ENCODE peak calls at places on chromosomes 4 and X, in nine cellular contexts. R is lower lobe of right lung, N is PC-9, O is WTC11, C is nephron progenitor cell, B is WERI-Rb-1, W is fibroblast of lung, U is thoracic aorta, S is SK-N-SH. A is an unnamed sample.

GRCh38 chr4:5626916-5627315 is 81.4 kb downstream of the EVC2 start:
- DNase-seq in R (no peak), N (no peak), O (no peak), C (no peak), B (no peak), W (no peak), U (no peak), S (no peak), A (no peak)

GRCh38 chr4:73822389-73822788 is 14.1 kb upstream of the CXCL6 start:
- DNase-seq in R (no peak), N (no peak), O (no peak), C (no peak), B (no peak), W (peak; percentile 41), U (no peak), S (no peak), A (no peak)

GRCh38 chrX:20029728-20030127 is 38.9 kb upstream of the BCLAF3 start:
- DNase-seq in R (no peak), N (peak; percentile 53), O (no peak), C (no peak), B (no peak), W (no peak), U (no peak), S (no peak), A (no peak)

GRCh38 chr4:80312124-80312523 is 23.4 kb upstream of the CFAP299 start:
- DNase-seq in R (no peak), N (no peak), O (no peak), C (no peak), B (no peak), W (no peak), U (no peak), S (no peak), A (no peak)

GRCh38 chr4:85722806-85723205 is 247.9 kb downstream of the ARHGAP24 start:
- DNase-seq in R (no peak), N (no peak), O (no peak), C (no peak), B (no peak), W (no peak), U (no peak), S (no peak), A (no peak)

GRCh38 chrX:40792433-40792832 is 57.1 kb upstream of the MED14 start:
- DNase-seq in R (no peak), N (no peak), O (no peak), C (no peak), B (no peak), W (no peak), U (no peak), S (no peak), A (no peak)

GRCh38 chr4:76738081-76738931 is 159.6 kb downstream of the SOWAHB start:
- DNase-seq in R (no peak), N (no peak), O (no peak), C (no peak), B (no peak), W (peak; percentile 97), U (peak; percentile 57), S (no peak), A (no peak)

GRCh38 chr4:127071443-127071842 is 561.3 kb upstream of the INTU start:
- DNase-seq in R (no peak), N (no peak), O (no peak), C (no peak), B (no peak), W (no peak), U (no peak), S (no peak), A (no peak)

GRCh38 chr4:180217070-180217469 is 2026.1 kb upstream of the TENM3 start:
- DNase-seq in R (no peak), N (no peak), O (no peak), C (no peak), B (no peak), W (no peak), U (no peak), S (no peak), A (no peak)

GRCh38 chr4:7876096-7876993 is 63.3 kb downstream of the AFAP1 start:
- DNase-seq in R (no peak), N (no peak), O (peak; percentile 54), C (peak; percentile 20), B (peak; percentile 53), W (peak; percentile 80), U (no peak), S (peak; percentile 54), A (no peak)

GRCh38 chr4:123898941-123899666 is 502.5 kb downstream of the SPRY1 start:
- DNase-seq in R (no peak), N (no peak), O (no peak), C (no peak), B (no peak), W (no peak), U (no peak), S (no peak), A (no peak)

GRCh38 chr4:20248155-20248558 is 3.5 kb upstream of the SLIT2 start:
- DNase-seq in R (no peak), N (peak; percentile 14), O (no peak), C (peak; percentile 17), B (peak; percentile 22), W (peak; percentile 66), U (no peak), S (peak; percentile 55), A (no peak)

DNA sequence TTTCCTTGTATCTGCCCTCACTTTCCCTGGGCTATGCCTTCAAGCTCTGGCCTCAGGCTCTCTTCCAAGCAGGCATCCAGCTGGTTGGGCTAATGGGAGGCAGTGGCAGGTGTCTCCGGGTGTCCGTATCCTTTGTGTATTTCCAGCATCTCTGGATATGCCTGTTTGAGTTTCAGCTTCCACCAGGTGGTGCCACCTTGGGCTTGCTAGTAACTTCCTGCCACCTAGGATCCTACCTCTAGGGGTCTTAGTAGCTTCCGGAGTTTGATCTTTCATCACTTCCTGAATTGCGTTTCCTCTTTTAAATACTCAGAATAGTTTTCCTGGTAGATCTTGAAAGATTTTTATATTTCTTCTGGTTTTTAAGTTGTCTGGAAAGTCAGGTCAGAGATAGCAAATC is 23.2 kb upstream of the ANOS1 start:
- DNase-seq in R (no peak), N (no peak), O (peak; percentile 43), C (no peak), B (peak; percentile 42), W (no peak), U (no peak), S (no peak), A (no peak)
- TF ChIP-seq CTCF in R (no peak), N (no peak), O (no peak), C (peak; percentile 27), B (peak; percentile 63), W (no peak), U (no peak), S (no peak), A (no peak)

GRCh38 chr4:88802585-88803285 is 105.1 kb upstream of the NAP1L5 start:
- DNase-seq in R (no peak), N (no peak), O (no peak), C (no peak), B (no peak), W (peak; percentile 40), U (no peak), S (no peak), A (no peak)

GRCh38 chr4:88799900-88800299 is 102.3 kb upstream of the NAP1L5 start:
- DNase-seq in R (no peak), N (no peak), O (no peak), C (no peak), B (no peak), W (no peak), U (no peak), S (no peak), A (no peak)

GRCh38 chr4:88803600-88804096 is 106.0 kb upstream of the NAP1L5 start:
- DNase-seq in R (no peak), N (no peak), O (no peak), C (no peak), B (no peak), W (peak; percentile 87), U (no peak), S (no peak), A (no peak)

GRCh38 chr4:88804234-88804633 is 106.6 kb upstream of the NAP1L5 start:
- DNase-seq in R (no peak), N (no peak), O (no peak), C (no peak), B (no peak), W (no peak), U (no peak), S (no peak), A (no peak)

DNA sequence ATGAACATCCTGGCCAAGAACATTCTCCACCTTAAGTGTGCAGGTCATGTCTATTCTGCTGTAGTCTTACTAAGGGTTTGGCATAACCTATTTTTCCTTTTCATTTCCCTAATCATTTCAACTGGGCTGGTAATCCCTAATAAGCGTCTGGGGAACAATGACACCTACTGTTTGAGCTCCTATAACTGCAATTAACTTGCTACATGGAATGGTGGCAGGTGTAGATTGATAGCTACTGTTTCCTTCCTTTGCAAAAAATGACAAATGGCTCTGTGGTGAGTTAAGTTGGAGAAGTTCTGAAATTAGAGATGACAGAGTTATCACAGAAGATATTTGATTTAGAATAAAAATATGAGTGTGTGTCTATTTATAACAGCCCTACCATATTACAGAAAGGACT is 104.5 kb upstream of the NAP1L5 start:
- DNase-seq in R (no peak), N (no peak), O (no peak), C (no peak), B (no peak), W (no peak), U (no peak), S (no peak), A (no peak)
- TF ChIP-seq CTCF in R (no peak), N (no peak), O (no peak), C (no peak), B (peak; percentile 45), W (no peak), U (no peak), S (no peak), A (no peak)

GRCh38 chrX:42289492-42290385 is 366.4 kb upstream of the CASK start:
- DNase-seq in R (no peak), N (no peak), O (no peak), C (no peak), B (no peak), W (no peak), U (no peak), S (no peak), A (no peak)

GRCh38 chrX:42290608-42291007 is 367.3 kb upstream of the CASK start:
- DNase-seq in R (no peak), N (no peak), O (no peak), C (no peak), B (no peak), W (no peak), U (no peak), S (no peak), A (no peak)
- TF ChIP-seq CTCF in R (no peak), N (no peak), O (no peak), C (no peak), B (peak; percentile 8), W (no peak), U (no peak), S (peak; percentile 41), A (no peak)

GRCh38 chr4:99685234-99685633 is 27.6 kb upstream of the C4orf54 start:
- DNase-seq in R (no peak), N (no peak), O (no peak), C (no peak), B (no peak), W (no peak), U (no peak), S (no peak), A (no peak)
- TF ChIP-seq CTCF in R (no peak), N (no peak), O (no peak), C (no peak), B (no peak), W (no peak), U (no peak), S (no peak), A (no peak)

A was measured in heart left ventricle.